ENCODE peak calls at places on chromosomes 6 and 20, in five cellular contexts. One of them, this sample, is unnamed.

GRCh38 chr6:160137989-160138835 is 16.6 kb downstream of the SLC22A1 start:
- DNase-seq in SK-N-SH: peak; percentile 54
- DNase-seq in HepG2: peak; percentile 57
- DNase-seq in HCT116: peak; percentile 32
- DNase-seq in K562: peak; percentile 73
- DNase-seq in this sample: peak; percentile 58

GRCh38 chr6:166956444-166957086 is at the start of gene RNASET2:
- DNase-seq in HCT116: peak; percentile 64
- DNase-seq in HepG2: peak; percentile 88
- DNase-seq in K562: peak; percentile 96
- DNase-seq in SK-N-SH: peak; percentile 98
- DNase-seq in this sample: peak; percentile 77

GRCh38 chr6:131470549-131470948 is 102.5 kb upstream of the ARG1 start:
- DNase-seq in HepG2: no peak
- DNase-seq in HCT116: no peak
- DNase-seq in SK-N-SH: no peak
- DNase-seq in K562: no peak
- DNase-seq in this sample: no peak

GRCh38 chr6:73983367-73983766 is 287.4 kb downstream of the CD109 start:
- DNase-seq in K562: no peak
- DNase-seq in HepG2: no peak
- DNase-seq in SK-N-SH: no peak
- DNase-seq in HCT116: no peak
- DNase-seq in this sample: no peak

GRCh38 chr6:126539022-126539421 is 199.1 kb downstream of the CENPW start:
- DNase-seq in HCT116: peak; percentile 67
- DNase-seq in HepG2: no peak
- DNase-seq in SK-N-SH: no peak
- DNase-seq in K562: no peak
- DNase-seq in this sample: no peak

GRCh38 chr6:152206072-152206818 is 398.8 kb downstream of the ESR1 start:
- DNase-seq in HCT116: peak; percentile 13
- DNase-seq in HepG2: peak; percentile 17
- DNase-seq in SK-N-SH: no peak
- DNase-seq in K562: peak; percentile 57
- DNase-seq in this sample: peak; percentile 18

GRCh38 chr6:125790403-125791150 is at the start of gene NCOA7:
- DNase-seq in K562: peak; percentile 86
- DNase-seq in SK-N-SH: peak; percentile 93
- DNase-seq in HCT116: no peak
- DNase-seq in HepG2: peak; percentile 65
- DNase-seq in this sample: peak; percentile 74

GRCh38 chr6:83696674-83697073 is 12.2 kb downstream of the SNAP91 start:
- DNase-seq in SK-N-SH: no peak
- DNase-seq in K562: no peak
- DNase-seq in HepG2: no peak
- DNase-seq in HCT116: no peak
- DNase-seq in this sample: no peak

GRCh38 chr6:144055121-144055931 is 40.0 kb downstream of the SF3B5 start:
- DNase-seq in K562: no peak
- DNase-seq in SK-N-SH: no peak
- DNase-seq in HepG2: no peak
- DNase-seq in HCT116: no peak
- DNase-seq in this sample: no peak

GRCh38 chr6:39128106-39128505 is 13.1 kb upstream of the SAYSD1 start:
- DNase-seq in HepG2: no peak
- DNase-seq in K562: no peak
- DNase-seq in HCT116: no peak
- DNase-seq in SK-N-SH: no peak
- DNase-seq in this sample: no peak

GRCh38 chr6:142786476-142786875 is 158.5 kb downstream of the HIVEP2 start:
- DNase-seq in SK-N-SH: no peak
- DNase-seq in K562: no peak
- DNase-seq in HCT116: no peak
- DNase-seq in HepG2: no peak
- DNase-seq in this sample: no peak

GRCh38 chr6:40931927-40932326 is 107.1 kb downstream of the UNC5CL start:
- DNase-seq in HCT116: no peak
- DNase-seq in SK-N-SH: no peak
- DNase-seq in K562: no peak
- DNase-seq in HepG2: no peak
- DNase-seq in this sample: no peak

GRCh38 chr6:155317186-155317585 is 2.9 kb upstream of the TFB1M start:
- DNase-seq in HCT116: no peak
- DNase-seq in SK-N-SH: no peak
- DNase-seq in HepG2: no peak
- DNase-seq in K562: no peak
- DNase-seq in this sample: no peak

GRCh38 chr6:119672725-119673124 is 323.2 kb upstream of the MAN1A1 start:
- DNase-seq in SK-N-SH: no peak
- DNase-seq in HCT116: no peak
- DNase-seq in HepG2: no peak
- DNase-seq in K562: no peak
- DNase-seq in this sample: no peak

GRCh38 chr6:21840428-21840827 is 246.9 kb downstream of the SOX4 start:
- DNase-seq in K562: no peak
- DNase-seq in HepG2: no peak
- DNase-seq in HCT116: no peak
- DNase-seq in SK-N-SH: no peak
- DNase-seq in this sample: no peak

GRCh38 chr20:5434116-5434515 is 117.4 kb upstream of the PROKR2 start:
- DNase-seq in HCT116: no peak
- DNase-seq in K562: no peak
- DNase-seq in HepG2: no peak
- DNase-seq in SK-N-SH: no peak
- DNase-seq in this sample: no peak

GRCh38 chr20:19964289-19965263 is 52.6 kb upstream of the NAA20 start:
- DNase-seq in HepG2: peak; percentile 99
- DNase-seq in K562: peak; percentile 9
- DNase-seq in HCT116: no peak
- DNase-seq in SK-N-SH: no peak
- DNase-seq in this sample: no peak

GRCh38 chr6:107066697-107067659 is 39.0 kb downstream of the MTRES1 start:
- DNase-seq in SK-N-SH: no peak
- DNase-seq in HepG2: no peak
- DNase-seq in K562: no peak
- DNase-seq in HCT116: no peak
- DNase-seq in this sample: no peak

GRCh38 chr20:11379257-11380011 is 538.3 kb upstream of the BTBD3 start:
- DNase-seq in HCT116: no peak
- DNase-seq in K562: no peak
- DNase-seq in SK-N-SH: no peak
- DNase-seq in HepG2: peak; percentile 47
- DNase-seq in this sample: peak; percentile 73

GRCh38 chr6:118722820-118723526 is 71.6 kb upstream of the CEP85L start:
- DNase-seq in HCT116: no peak
- DNase-seq in HepG2: no peak
- DNase-seq in SK-N-SH: no peak
- DNase-seq in K562: no peak
- DNase-seq in this sample: no peak

GRCh38 chr6:13250703-13251102 is 77.6 kb downstream of the TBC1D7 start:
- DNase-seq in SK-N-SH: no peak
- DNase-seq in HepG2: no peak
- DNase-seq in HCT116: no peak
- DNase-seq in K562: no peak
- DNase-seq in this sample: no peak

GRCh38 chr20:53387983-53388675 is 205.5 kb downstream of the ZNF217 start:
- DNase-seq in HepG2: no peak
- DNase-seq in SK-N-SH: no peak
- DNase-seq in K562: no peak
- DNase-seq in HCT116: no peak
- DNase-seq in this sample: no peak

GRCh38 chr20:10671221-10671849 is 2.5 kb downstream of the JAG1 start:
- DNase-seq in SK-N-SH: peak; percentile 71
- DNase-seq in K562: peak; percentile 23
- DNase-seq in HepG2: peak; percentile 93
- DNase-seq in HCT116: no peak
- DNase-seq in this sample: peak; percentile 16

GRCh38 chr6:96007663-96008062 is 8.1 kb upstream of the FUT9 start:
- DNase-seq in SK-N-SH: no peak
- DNase-seq in HCT116: no peak
- DNase-seq in HepG2: peak; percentile 74
- DNase-seq in K562: no peak
- DNase-seq in this sample: no peak

GRCh38 chr6:32609731-32610640 is 20.3 kb upstream of the HLA-DRB1 start:
- DNase-seq in SK-N-SH: peak; percentile 15
- DNase-seq in K562: peak; percentile 84
- DNase-seq in HepG2: peak; percentile 21
- DNase-seq in HCT116: peak; percentile 94
- DNase-seq in this sample: peak; percentile 93

GRCh38 chr20:63556873-63557478 is 3.0 kb downstream of the FNDC11 start:
- DNase-seq in HepG2: no peak
- DNase-seq in SK-N-SH: no peak
- DNase-seq in K562: no peak
- DNase-seq in HCT116: no peak
- DNase-seq in this sample: no peak

GRCh38 chr6:30885481-30885998 is 1.2 kb downstream of the DDR1 start:
- DNase-seq in HepG2: peak; percentile 70
- DNase-seq in HCT116: no peak
- DNase-seq in K562: peak; percentile 36
- DNase-seq in SK-N-SH: peak; percentile 12
- DNase-seq in this sample: peak; percentile 92

GRCh38 chr6:128400875-128401274 is 119.5 kb downstream of the PTPRK start:
- DNase-seq in HCT116: no peak
- DNase-seq in HepG2: no peak
- DNase-seq in SK-N-SH: no peak
- DNase-seq in K562: no peak
- DNase-seq in this sample: no peak

GRCh38 chr6:2989332-2990178 is 10.1 kb upstream of the NQO2 start:
- DNase-seq in K562: peak; percentile 100
- DNase-seq in SK-N-SH: peak; percentile 73
- DNase-seq in HepG2: peak; percentile 97
- DNase-seq in HCT116: peak; percentile 96
- DNase-seq in this sample: peak; percentile 97

GRCh38 chr20:36461600-36462439 is 79.5 kb upstream of the MYL9 start:
- DNase-seq in K562: peak; percentile 70
- DNase-seq in HepG2: no peak
- DNase-seq in SK-N-SH: peak; percentile 78
- DNase-seq in HCT116: no peak
- DNase-seq in this sample: no peak
- TF ChIP-seq JUND in K562: no peak
- TF ChIP-seq JUND in HepG2: no peak
- TF ChIP-seq JUND in SK-N-SH: no peak
- TF ChIP-seq JUND in HCT116: no peak
- TF ChIP-seq JUND in this sample: no peak

GRCh38 chr6:4909063-4909645 is 94.7 kb downstream of the RPP40 start:
- DNase-seq in HCT116: no peak
- DNase-seq in K562: no peak
- DNase-seq in HepG2: no peak
- DNase-seq in SK-N-SH: no peak
- DNase-seq in this sample: no peak
- TF ChIP-seq JUND in HCT116: no peak
- TF ChIP-seq JUND in K562: no peak
- TF ChIP-seq JUND in HepG2: no peak
- TF ChIP-seq JUND in SK-N-SH: no peak
- TF ChIP-seq JUND in this sample: no peak

DNA sequence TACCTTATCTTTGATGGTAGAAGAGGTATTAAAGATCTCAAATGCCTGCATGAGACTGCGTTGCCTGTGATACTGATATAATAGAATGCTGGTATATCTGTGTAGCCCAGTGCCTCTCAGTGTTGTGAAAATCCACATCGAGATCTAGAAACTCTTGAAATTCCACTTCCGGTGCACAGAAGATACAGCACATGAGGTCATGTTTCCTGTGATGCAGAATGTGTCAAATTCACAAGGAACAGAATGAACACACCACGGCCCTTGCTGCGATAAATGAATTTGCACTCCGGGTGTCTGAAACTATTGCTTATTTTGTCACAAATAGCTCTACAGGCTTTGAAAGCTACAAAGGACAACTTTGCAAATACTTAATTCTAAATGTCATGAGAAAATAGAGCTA is 687.9 kb upstream of the AGPAT4 start:
- DNase-seq in SK-N-SH: no peak
- DNase-seq in HepG2: no peak
- DNase-seq in K562: no peak
- DNase-seq in HCT116: no peak
- DNase-seq in this sample: no peak
- TF ChIP-seq JUND in SK-N-SH: no peak
- TF ChIP-seq JUND in HepG2: no peak
- TF ChIP-seq JUND in K562: no peak
- TF ChIP-seq JUND in HCT116: no peak
- TF ChIP-seq JUND in this sample: no peak

DNA sequence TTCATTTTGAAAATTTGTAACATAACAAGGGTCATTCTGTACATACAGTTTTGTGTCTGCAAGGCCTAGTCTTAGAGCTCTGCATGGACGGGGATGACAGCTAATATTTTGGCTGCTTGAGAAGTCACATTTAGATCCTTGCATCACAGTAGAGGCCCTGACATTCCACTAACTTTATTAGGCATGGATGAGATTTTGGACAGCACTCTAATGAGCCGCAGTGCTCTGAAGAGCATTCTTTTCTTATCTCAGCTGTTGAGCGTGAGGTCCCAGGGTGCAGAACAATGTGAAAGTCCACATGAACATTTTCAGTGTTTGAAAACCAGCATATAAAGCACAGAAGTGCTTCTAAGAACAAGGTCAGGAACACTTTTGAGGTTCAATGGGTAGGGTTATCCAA is 58.9 kb downstream of the IPCEF1 start:
- DNase-seq in SK-N-SH: no peak
- DNase-seq in HepG2: no peak
- DNase-seq in K562: no peak
- DNase-seq in HCT116: no peak
- DNase-seq in this sample: no peak
- TF ChIP-seq JUND in SK-N-SH: no peak
- TF ChIP-seq JUND in HepG2: no peak
- TF ChIP-seq JUND in K562: no peak
- TF ChIP-seq JUND in HCT116: no peak
- TF ChIP-seq JUND in this sample: no peak

GRCh38 chr20:48231253-48231652 is 446.0 kb upstream of the SULF2 start:
- DNase-seq in HepG2: no peak
- DNase-seq in K562: no peak
- DNase-seq in SK-N-SH: no peak
- DNase-seq in HCT116: no peak
- DNase-seq in this sample: no peak
- TF ChIP-seq JUND in HepG2: no peak
- TF ChIP-seq JUND in K562: no peak
- TF ChIP-seq JUND in SK-N-SH: no peak
- TF ChIP-seq JUND in HCT116: no peak
- TF ChIP-seq JUND in this sample: no peak

DNA sequence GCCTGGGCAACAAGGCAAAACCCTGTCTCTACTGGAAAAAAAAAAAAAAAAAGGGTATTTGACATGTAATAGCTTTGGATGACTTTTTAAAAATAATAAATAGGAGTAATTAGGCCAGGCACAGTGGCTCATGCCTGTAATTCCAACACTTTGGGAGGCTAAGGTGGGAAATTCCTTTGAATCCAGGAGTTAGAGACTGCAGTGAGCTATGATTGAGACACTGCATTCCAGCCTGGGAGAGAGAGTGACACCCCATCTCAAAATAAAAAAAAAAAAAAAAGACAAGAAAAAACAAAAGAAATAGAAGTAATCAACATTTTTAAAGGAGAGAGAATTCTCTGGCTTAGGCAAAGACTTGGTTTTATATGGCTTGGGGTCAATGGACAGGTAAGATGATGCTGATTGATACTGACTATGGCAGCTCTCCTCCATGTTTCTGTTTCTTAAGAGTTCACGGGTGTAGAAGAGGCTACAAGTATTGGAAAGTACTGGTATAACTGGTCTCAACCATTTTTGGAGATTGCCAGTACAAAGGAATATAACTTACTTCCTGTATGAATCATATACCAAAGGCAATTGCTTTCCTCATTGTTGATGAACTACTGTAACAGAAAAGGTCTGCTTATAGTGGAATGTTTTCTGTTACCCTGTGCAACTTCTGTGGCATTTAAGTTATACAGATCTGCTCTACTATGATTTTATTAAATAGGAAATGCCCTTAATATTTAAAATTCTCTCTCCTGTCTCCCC is 10.1 kb downstream of the MAP3K5 start:
- DNase-seq in K562: no peak
- DNase-seq in HCT116: no peak
- DNase-seq in SK-N-SH: no peak
- DNase-seq in HepG2: no peak
- DNase-seq in this sample: peak; percentile 17
- TF ChIP-seq JUND in K562: no peak
- TF ChIP-seq JUND in HCT116: peak; percentile 66
- TF ChIP-seq JUND in SK-N-SH: peak; percentile 35
- TF ChIP-seq JUND in HepG2: no peak
- TF ChIP-seq JUND in this sample: no peak